ENCODE peak calls at places on chromosomes 4 and X, in eight cellular contexts. One of them, this sample, is unnamed.

GRCh38 chr4:183264614-183265013 is 55.5 kb downstream of the CLDN22 start:
- DNase-seq in GM20000: no peak
- DNase-seq in PC-9: no peak
- DNase-seq in choroid plexus epithelial cell: no peak
- DNase-seq in right lobe of liver: no peak
- DNase-seq in MM.1S: no peak
- DNase-seq in AG09309: no peak
- DNase-seq in esophagus squamous epithelium: no peak
- DNase-seq in this sample: no peak

GRCh38 chr4:175705407-175705806 is 106.7 kb downstream of the GPM6A start:
- DNase-seq in GM20000: no peak
- DNase-seq in PC-9: no peak
- DNase-seq in choroid plexus epithelial cell: peak
- DNase-seq in right lobe of liver: no peak
- DNase-seq in MM.1S: no peak
- DNase-seq in AG09309: no peak
- DNase-seq in esophagus squamous epithelium: no peak
- DNase-seq in this sample: no peak

GRCh38 chr4:100117749-100118148 is 72.5 kb downstream of the DDIT4L start:
- DNase-seq in GM20000: no peak
- DNase-seq in PC-9: no peak
- DNase-seq in choroid plexus epithelial cell: peak
- DNase-seq in right lobe of liver: no peak
- DNase-seq in MM.1S: no peak
- DNase-seq in AG09309: no peak
- DNase-seq in esophagus squamous epithelium: no peak
- DNase-seq in this sample: no peak

GRCh38 chr4:8129136-8129535 is 29.5 kb downstream of the ABLIM2 start:
- DNase-seq in GM20000: no peak
- DNase-seq in PC-9: no peak
- DNase-seq in choroid plexus epithelial cell: no peak
- DNase-seq in right lobe of liver: no peak
- DNase-seq in MM.1S: no peak
- DNase-seq in AG09309: no peak
- DNase-seq in esophagus squamous epithelium: no peak
- DNase-seq in this sample: no peak

GRCh38 chr4:102387552-102388150 is 42.4 kb upstream of the SLC39A8 start:
- DNase-seq in GM20000: no peak
- DNase-seq in PC-9: no peak
- DNase-seq in choroid plexus epithelial cell: peak
- DNase-seq in right lobe of liver: no peak
- DNase-seq in MM.1S: no peak
- DNase-seq in AG09309: no peak
- DNase-seq in esophagus squamous epithelium: no peak
- DNase-seq in this sample: no peak

GRCh38 chr4:153591441-153591840 is 92.6 kb upstream of the TLR2 start:
- DNase-seq in GM20000: no peak
- DNase-seq in PC-9: no peak
- DNase-seq in choroid plexus epithelial cell: no peak
- DNase-seq in right lobe of liver: no peak
- DNase-seq in MM.1S: no peak
- DNase-seq in AG09309: no peak
- DNase-seq in esophagus squamous epithelium: no peak
- DNase-seq in this sample: no peak

GRCh38 chr4:111960241-111960667 is 185.0 kb upstream of the FAM241A start:
- DNase-seq in GM20000: peak
- DNase-seq in PC-9: peak
- DNase-seq in choroid plexus epithelial cell: peak
- DNase-seq in right lobe of liver: no peak
- DNase-seq in MM.1S: peak
- DNase-seq in AG09309: peak
- DNase-seq in esophagus squamous epithelium: no peak
- DNase-seq in this sample: no peak

GRCh38 chr4:64682946-64683345 is 273.7 kb upstream of the TECRL start:
- DNase-seq in GM20000: no peak
- DNase-seq in PC-9: no peak
- DNase-seq in choroid plexus epithelial cell: no peak
- DNase-seq in right lobe of liver: no peak
- DNase-seq in MM.1S: no peak
- DNase-seq in AG09309: no peak
- DNase-seq in esophagus squamous epithelium: no peak
- DNase-seq in this sample: no peak

GRCh38 chr4:154491731-154492249 is at the start of gene DCHS2:
- DNase-seq in GM20000: peak
- DNase-seq in PC-9: peak
- DNase-seq in choroid plexus epithelial cell: no peak
- DNase-seq in right lobe of liver: peak
- DNase-seq in MM.1S: no peak
- DNase-seq in AG09309: no peak
- DNase-seq in esophagus squamous epithelium: no peak
- DNase-seq in this sample: no peak

GRCh38 chr4:155666701-155667537 is at the start of gene GUCY1A1:
- DNase-seq in GM20000: peak
- DNase-seq in PC-9: peak
- DNase-seq in choroid plexus epithelial cell: peak
- DNase-seq in right lobe of liver: peak
- DNase-seq in MM.1S: peak
- DNase-seq in AG09309: no peak
- DNase-seq in esophagus squamous epithelium: no peak
- DNase-seq in this sample: peak

GRCh38 chrX:153693216-153694086 is 5.7 kb downstream of the SLC6A8 start:
- DNase-seq in GM20000: no peak
- DNase-seq in PC-9: peak
- DNase-seq in choroid plexus epithelial cell: no peak
- DNase-seq in right lobe of liver: no peak
- DNase-seq in MM.1S: no peak
- DNase-seq in AG09309: no peak
- DNase-seq in esophagus squamous epithelium: no peak
- DNase-seq in this sample: no peak

GRCh38 chr4:128812360-128812958 is 3.0 kb downstream of the JADE1 start:
- DNase-seq in GM20000: no peak
- DNase-seq in PC-9: no peak
- DNase-seq in choroid plexus epithelial cell: peak
- DNase-seq in right lobe of liver: no peak
- DNase-seq in MM.1S: peak
- DNase-seq in AG09309: no peak
- DNase-seq in esophagus squamous epithelium: no peak
- DNase-seq in this sample: no peak

GRCh38 chrX:55801811-55802210 is 84.3 kb downstream of the RRAGB start:
- DNase-seq in GM20000: no peak
- DNase-seq in PC-9: no peak
- DNase-seq in choroid plexus epithelial cell: no peak
- DNase-seq in right lobe of liver: no peak
- DNase-seq in MM.1S: peak
- DNase-seq in AG09309: no peak
- DNase-seq in esophagus squamous epithelium: no peak
- DNase-seq in this sample: no peak

GRCh38 chr4:149409186-149410056 is 406.2 kb downstream of the IQCM start:
- DNase-seq in GM20000: no peak
- DNase-seq in PC-9: peak
- DNase-seq in choroid plexus epithelial cell: peak
- DNase-seq in right lobe of liver: no peak
- DNase-seq in MM.1S: no peak
- DNase-seq in AG09309: peak
- DNase-seq in esophagus squamous epithelium: no peak
- DNase-seq in this sample: no peak

GRCh38 chrX:13464599-13465275 is 104.7 kb upstream of the EGFL6 start:
- DNase-seq in GM20000: no peak
- DNase-seq in PC-9: no peak
- DNase-seq in choroid plexus epithelial cell: no peak
- DNase-seq in right lobe of liver: no peak
- DNase-seq in MM.1S: no peak
- DNase-seq in AG09309: no peak
- DNase-seq in esophagus squamous epithelium: no peak
- DNase-seq in this sample: no peak

GRCh38 chr4:4995866-4996265 is 23.4 kb downstream of the CYTL1 start:
- DNase-seq in GM20000: no peak
- DNase-seq in PC-9: no peak
- DNase-seq in choroid plexus epithelial cell: no peak
- DNase-seq in right lobe of liver: no peak
- DNase-seq in MM.1S: no peak
- DNase-seq in AG09309: no peak
- DNase-seq in esophagus squamous epithelium: no peak
- DNase-seq in this sample: no peak

GRCh38 chrX:56785442-56785841 is 56.4 kb downstream of the NBDY start:
- DNase-seq in GM20000: no peak
- DNase-seq in PC-9: no peak
- DNase-seq in choroid plexus epithelial cell: no peak
- DNase-seq in right lobe of liver: no peak
- DNase-seq in MM.1S: no peak
- DNase-seq in AG09309: no peak
- DNase-seq in esophagus squamous epithelium: no peak
- DNase-seq in this sample: no peak

GRCh38 chr4:101419324-101420135 is 72.2 kb upstream of the PPP3CA start:
- DNase-seq in GM20000: peak
- DNase-seq in PC-9: no peak
- DNase-seq in choroid plexus epithelial cell: peak
- DNase-seq in right lobe of liver: no peak
- DNase-seq in MM.1S: peak
- DNase-seq in AG09309: peak
- DNase-seq in esophagus squamous epithelium: no peak
- DNase-seq in this sample: no peak

GRCh38 chrX:52576946-52577345 is 60.1 kb upstream of the XAGE1B start:
- DNase-seq in GM20000: no peak
- DNase-seq in PC-9: no peak
- DNase-seq in choroid plexus epithelial cell: no peak
- DNase-seq in right lobe of liver: no peak
- DNase-seq in MM.1S: no peak
- DNase-seq in AG09309: no peak
- DNase-seq in esophagus squamous epithelium: no peak
- DNase-seq in this sample: no peak

GRCh38 chr4:90727938-90728337 is 600.7 kb downstream of the CCSER1 start:
- DNase-seq in GM20000: no peak
- DNase-seq in PC-9: peak
- DNase-seq in choroid plexus epithelial cell: peak
- DNase-seq in right lobe of liver: no peak
- DNase-seq in MM.1S: no peak
- DNase-seq in AG09309: no peak
- DNase-seq in esophagus squamous epithelium: no peak
- DNase-seq in this sample: no peak

DNA sequence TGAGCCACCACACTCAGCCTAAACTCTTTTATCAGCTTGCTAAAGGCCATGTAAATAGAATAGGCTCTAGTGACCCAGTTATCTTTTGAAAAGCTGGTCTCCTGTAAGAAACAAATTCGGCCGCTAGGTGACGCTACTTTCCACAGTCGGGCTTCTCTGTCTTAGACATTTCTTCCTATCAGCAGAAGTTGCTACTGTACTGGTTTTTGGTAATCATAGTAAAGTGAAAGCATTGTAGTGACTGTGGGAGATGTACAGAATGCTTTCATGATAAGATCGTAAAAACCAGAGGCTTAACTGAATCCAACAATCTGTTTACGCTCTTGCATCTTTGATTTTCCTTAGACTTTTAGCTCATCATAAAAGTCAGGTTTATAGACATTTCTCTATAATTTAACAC is 82.6 kb downstream of the GK start:
- DNase-seq in GM20000: peak
- DNase-seq in PC-9: peak
- DNase-seq in choroid plexus epithelial cell: peak
- DNase-seq in right lobe of liver: peak
- DNase-seq in MM.1S: peak
- DNase-seq in AG09309: peak
- DNase-seq in esophagus squamous epithelium: no peak
- DNase-seq in this sample: no peak
- TF ChIP-seq CTCF in GM20000: peak
- TF ChIP-seq CTCF in PC-9: peak
- TF ChIP-seq CTCF in choroid plexus epithelial cell: peak
- TF ChIP-seq CTCF in right lobe of liver: peak
- TF ChIP-seq CTCF in MM.1S: peak
- TF ChIP-seq CTCF in AG09309: peak
- TF ChIP-seq CTCF in esophagus squamous epithelium: peak
- TF ChIP-seq CTCF in this sample: peak

GRCh38 chr4:119755599-119755998 is 127.0 kb upstream of the PDE5A start:
- DNase-seq in GM20000: no peak
- DNase-seq in PC-9: no peak
- DNase-seq in choroid plexus epithelial cell: no peak
- DNase-seq in right lobe of liver: no peak
- DNase-seq in MM.1S: no peak
- DNase-seq in AG09309: no peak
- DNase-seq in esophagus squamous epithelium: no peak
- DNase-seq in this sample: no peak
- TF ChIP-seq CTCF in GM20000: no peak
- TF ChIP-seq CTCF in PC-9: no peak
- TF ChIP-seq CTCF in choroid plexus epithelial cell: no peak
- TF ChIP-seq CTCF in right lobe of liver: no peak
- TF ChIP-seq CTCF in MM.1S: no peak
- TF ChIP-seq CTCF in AG09309: no peak
- TF ChIP-seq CTCF in esophagus squamous epithelium: no peak
- TF ChIP-seq CTCF in this sample: no peak

DNA sequence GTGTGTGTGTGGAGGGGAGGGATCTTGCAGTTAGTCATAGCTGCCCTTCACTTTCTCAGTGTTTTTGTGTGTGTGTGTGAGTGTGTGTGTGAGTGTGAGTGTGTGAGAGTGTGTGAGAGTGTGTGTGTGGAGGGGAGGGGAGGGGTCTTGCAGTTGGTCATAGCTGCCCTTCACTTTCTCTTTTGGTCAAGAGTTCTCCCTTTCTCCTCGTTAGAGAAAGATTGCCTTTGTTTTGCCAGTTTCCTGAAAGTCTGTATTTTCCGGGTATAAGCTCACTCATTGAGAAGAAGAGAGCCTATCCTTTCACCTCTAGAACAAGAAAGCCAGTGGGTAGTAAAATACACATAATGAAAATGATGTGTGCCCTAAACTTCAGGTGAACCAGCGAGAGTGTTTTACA is 75.2 kb upstream of the ENPP6 start:
- DNase-seq in GM20000: no peak
- DNase-seq in PC-9: no peak
- DNase-seq in choroid plexus epithelial cell: no peak
- DNase-seq in right lobe of liver: no peak
- DNase-seq in MM.1S: no peak
- DNase-seq in AG09309: no peak
- DNase-seq in esophagus squamous epithelium: no peak
- DNase-seq in this sample: no peak
- TF ChIP-seq CTCF in GM20000: no peak
- TF ChIP-seq CTCF in PC-9: no peak
- TF ChIP-seq CTCF in choroid plexus epithelial cell: no peak
- TF ChIP-seq CTCF in right lobe of liver: no peak
- TF ChIP-seq CTCF in MM.1S: no peak
- TF ChIP-seq CTCF in AG09309: no peak
- TF ChIP-seq CTCF in esophagus squamous epithelium: no peak
- TF ChIP-seq CTCF in this sample: no peak

GRCh38 chr4:92381640-92382039 is 77.9 kb downstream of the GRID2 start:
- DNase-seq in GM20000: no peak
- DNase-seq in PC-9: no peak
- DNase-seq in choroid plexus epithelial cell: peak
- DNase-seq in right lobe of liver: no peak
- DNase-seq in MM.1S: no peak
- DNase-seq in AG09309: no peak
- DNase-seq in esophagus squamous epithelium: no peak
- DNase-seq in this sample: no peak

GRCh38 chr4:92387459-92388069 is 83.8 kb downstream of the GRID2 start:
- DNase-seq in GM20000: peak
- DNase-seq in PC-9: no peak
- DNase-seq in choroid plexus epithelial cell: peak
- DNase-seq in right lobe of liver: no peak
- DNase-seq in MM.1S: peak
- DNase-seq in AG09309: no peak
- DNase-seq in esophagus squamous epithelium: no peak
- DNase-seq in this sample: no peak
- TF ChIP-seq CTCF in GM20000: peak
- TF ChIP-seq CTCF in PC-9: peak
- TF ChIP-seq CTCF in choroid plexus epithelial cell: peak
- TF ChIP-seq CTCF in right lobe of liver: peak
- TF ChIP-seq CTCF in MM.1S: peak
- TF ChIP-seq CTCF in AG09309: peak
- TF ChIP-seq CTCF in esophagus squamous epithelium: no peak
- TF ChIP-seq CTCF in this sample: peak

GRCh38 chr4:152436384-152436783 is 99.5 kb downstream of the FBXW7 start:
- DNase-seq in GM20000: no peak
- DNase-seq in PC-9: no peak
- DNase-seq in choroid plexus epithelial cell: no peak
- DNase-seq in right lobe of liver: no peak
- DNase-seq in MM.1S: peak
- DNase-seq in AG09309: no peak
- DNase-seq in esophagus squamous epithelium: no peak
- DNase-seq in this sample: no peak
- TF ChIP-seq CTCF in GM20000: no peak
- TF ChIP-seq CTCF in PC-9: no peak
- TF ChIP-seq CTCF in choroid plexus epithelial cell: no peak
- TF ChIP-seq CTCF in right lobe of liver: no peak
- TF ChIP-seq CTCF in MM.1S: peak
- TF ChIP-seq CTCF in AG09309: no peak
- TF ChIP-seq CTCF in esophagus squamous epithelium: no peak
- TF ChIP-seq CTCF in this sample: no peak